ENCODE peak calls at places on chromosomes 12 and 14, in ten cellular contexts. M, Z, B, P, H, C, I, S, T and A are unnamed samples.

GRCh38 chr14:52522033-52522432 is 30.3 kb downstream of the TXNDC16 start:
- DNase-seq in M (no peak), S (no peak), P (no peak), Z (no peak), B (no peak), C (no peak), H (no peak), T (no peak), I (no peak), A (no peak)

GRCh38 chr14:50964683-50965390 is 20.6 kb upstream of the PYGL start:
- DNase-seq in Z (no peak), H (peak; percentile 96), P (peak; percentile 62), M (no peak), I (peak; percentile 77), C (peak; percentile 53), B (peak; percentile 97), S (no peak), T (peak; percentile 29), A (no peak)

GRCh38 chr12:74999474-74999873 is 210.2 kb downstream of the KCNC2 start:
- DNase-seq in S (no peak), Z (no peak), M (no peak), C (no peak), P (no peak), H (no peak), T (no peak), I (no peak), B (no peak), A (no peak)

GRCh38 chr12:12398026-12398859 is 41.4 kb downstream of the BORCS5 start:
- DNase-seq in C (peak; percentile 70), I (peak; percentile 81), H (peak; percentile 75), M (peak; percentile 80), Z (no peak), P (peak; percentile 53), T (no peak), B (peak; percentile 98), S (no peak), A (no peak)

GRCh38 chr12:56236091-56236490 is 6.2 kb downstream of the SLC39A5 start:
- DNase-seq in H (no peak), C (no peak), I (no peak), T (no peak), B (no peak), P (peak; percentile 73), Z (no peak), M (no peak), S (no peak), A (no peak)

GRCh38 chr12:45407188-45407850 is 191.4 kb downstream of the ANO6 start:
- DNase-seq in S (no peak), H (no peak), P (peak; percentile 44), M (no peak), T (no peak), C (no peak), B (peak; percentile 38), I (no peak), Z (no peak), A (no peak)

GRCh38 chr14:76918751-76919421 is 92.7 kb downstream of the LRRC74A start:
- DNase-seq in H (peak; percentile 98), I (peak; percentile 96), M (peak; percentile 99), P (peak; percentile 95), B (peak; percentile 99), C (peak; percentile 94), S (no peak), Z (peak; percentile 91), T (peak; percentile 84), A (peak; percentile 87)

GRCh38 chr12:76866726-76867125 is 12.1 kb downstream of the CSRP2 start:
- DNase-seq in H (no peak), B (no peak), I (no peak), P (no peak), S (no peak), M (no peak), Z (peak; percentile 45), T (no peak), C (no peak), A (no peak)

GRCh38 chr12:23893611-23894010 is 55.9 kb downstream of the SOX5 start:
- DNase-seq in S (no peak), M (no peak), Z (no peak), B (peak; percentile 12), T (no peak), I (no peak), C (no peak), P (no peak), H (no peak), A (no peak)

GRCh38 chr12:46500673-46501072 is 128.1 kb upstream of the SLC38A2 start:
- DNase-seq in P (no peak), T (no peak), M (no peak), S (no peak), H (no peak), Z (no peak), C (no peak), I (no peak), B (no peak), A (no peak)

GRCh38 chr12:98735821-98736220 is 90.7 kb downstream of the APAF1 start:
- DNase-seq in T (no peak), M (no peak), C (no peak), B (no peak), Z (no peak), P (no peak), I (no peak), H (no peak), S (no peak), A (no peak)

GRCh38 chr14:76131071-76131985 is 20.4 kb upstream of the GPATCH2L start:
- DNase-seq in H (no peak), P (no peak), M (no peak), Z (peak; percentile 65), S (no peak), B (no peak), I (no peak), T (no peak), C (no peak), A (no peak)

DNA sequence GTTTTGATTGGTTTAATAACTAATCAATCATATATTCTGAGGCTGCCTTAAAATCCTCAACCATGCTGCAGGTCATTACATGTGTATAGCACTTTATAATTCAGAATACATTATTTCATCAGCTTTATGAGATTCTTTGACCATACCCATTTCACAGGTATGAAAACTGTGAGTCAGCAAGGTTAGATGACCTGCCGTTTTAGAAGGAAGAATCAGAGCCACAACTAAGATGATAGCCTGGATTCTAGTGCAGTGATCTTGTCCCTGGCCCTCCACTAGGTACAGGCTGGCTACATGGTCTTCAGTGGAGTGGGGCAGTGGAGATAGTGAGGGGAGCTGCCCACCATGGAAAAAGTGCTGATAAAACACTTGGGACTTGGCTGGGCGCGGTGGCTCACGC is 154.4 kb upstream of the MAX start:
- DNase-seq in H (no peak), C (no peak), Z (no peak), P (no peak), M (no peak), B (no peak), S (no peak), I (no peak), T (no peak), A (no peak)
- H3K27ac ChIP-seq in H (no peak overlapping the region), C (no peak overlapping the region), Z (no peak overlapping the region), P (no peak overlapping the region), M (no peak overlapping the region), B (no peak overlapping the region), S (no peak overlapping the region), I (no peak overlapping the region), T (no peak overlapping the region), A (no peak overlapping the region)

DNA sequence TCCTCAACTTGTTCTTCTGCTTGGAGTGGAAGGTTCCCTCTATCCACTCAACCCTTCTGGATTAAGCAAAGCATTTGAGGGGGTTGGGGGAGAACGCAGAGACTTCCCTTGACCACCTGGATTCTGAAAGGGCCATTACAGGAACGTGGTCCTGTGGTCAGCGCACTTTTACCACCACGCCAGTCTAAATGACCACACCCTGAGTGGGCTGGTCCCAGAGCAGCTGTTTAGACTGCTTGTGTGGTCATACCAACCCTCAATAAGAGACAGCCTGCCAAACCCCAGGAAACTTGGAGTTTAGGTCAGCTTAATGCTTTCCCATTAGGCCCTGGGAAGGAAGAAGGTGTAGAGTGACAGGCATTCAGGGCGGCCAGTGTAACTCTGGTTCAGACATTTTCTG is 165.5 kb upstream of the ATP2B1 start:
- DNase-seq in B (peak; percentile 23), P (no peak), T (no peak), H (no peak), C (no peak), M (no peak), S (no peak), I (no peak), Z (no peak), A (no peak)
- H3K27ac ChIP-seq in B (no peak overlapping the region), P (no peak overlapping the region), T (peak overlapping the region; percentile 77), H (no peak overlapping the region), C (no peak overlapping the region), M (no peak overlapping the region), S (no peak overlapping the region), I (no peak overlapping the region), Z (no peak overlapping the region), A (no peak overlapping the region)

GRCh38 chr12:121182222-121182896 is 27.6 kb upstream of the P2RX4 start:
- DNase-seq in M (no peak), H (no peak), B (no peak), Z (no peak), P (no peak), C (no peak), I (no peak), S (no peak), T (no peak), A (no peak)

GRCh38 chr12:121186826-121187225 is 23.1 kb upstream of the P2RX4 start:
- DNase-seq in Z (no peak), S (no peak), T (no peak), M (no peak), P (no peak), C (no peak), B (no peak), I (no peak), H (peak; percentile 38), A (no peak)

GRCh38 chr12:121187501-121187900 is 22.4 kb upstream of the P2RX4 start:
- DNase-seq in I (no peak), B (no peak), S (no peak), P (no peak), Z (no peak), C (no peak), H (peak; percentile 33), T (no peak), M (no peak), A (no peak)

GRCh38 chr12:121184425-121184824 is 25.5 kb upstream of the P2RX4 start:
- DNase-seq in I (no peak), S (no peak), P (no peak), T (no peak), H (no peak), M (peak; percentile 72), C (peak; percentile 26), B (no peak), Z (peak; percentile 70), A (no peak)

GRCh38 chr12:121184984-121185894 is 24.7 kb upstream of the P2RX4 start:
- DNase-seq in M (no peak), Z (no peak), I (no peak), T (no peak), B (no peak), H (no peak), P (no peak), S (no peak), C (no peak), A (no peak)
- H3K27ac ChIP-seq in M (no peak overlapping the region), Z (no peak overlapping the region), I (no peak overlapping the region), T (no peak overlapping the region), B (peak overlapping the region; percentile 30), H (no peak overlapping the region), P (no peak overlapping the region), S (no peak overlapping the region), C (no peak overlapping the region), A (no peak overlapping the region)

DNA sequence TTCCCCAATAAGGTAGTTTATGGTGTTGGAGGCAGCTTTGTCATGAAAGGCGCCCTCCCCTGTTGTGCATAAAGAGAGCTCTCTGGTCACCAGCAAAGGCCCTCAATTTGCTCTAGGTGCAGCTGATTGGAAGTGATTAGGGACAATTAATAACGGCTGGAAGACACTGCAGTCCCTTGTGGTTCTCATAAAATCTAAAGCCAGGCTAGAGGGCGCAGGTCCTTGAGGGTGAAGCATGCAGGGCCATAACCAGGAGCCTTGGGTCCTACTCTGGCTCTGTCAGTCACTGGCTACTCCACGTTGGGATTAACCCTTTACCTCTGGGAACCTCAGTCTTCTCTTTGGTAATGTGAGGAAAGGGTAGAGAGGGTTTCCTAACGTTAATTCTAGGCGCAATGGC is 1.9 kb downstream of the DAAM1 start:
- DNase-seq in H (no peak), S (no peak), C (no peak), T (no peak), M (no peak), P (no peak), I (no peak), B (peak; percentile 25), Z (peak; percentile 81), A (no peak)
- H3K27ac ChIP-seq in H (no peak overlapping the region), S (peak overlapping the region; percentile 99), C (peak overlapping the region; percentile 99), T (no peak overlapping the region), M (no peak overlapping the region), P (no peak overlapping the region), I (peak overlapping the region; percentile 91), B (peak overlapping the region; percentile 95), Z (peak overlapping the region; percentile 84), A (no peak overlapping the region)